ENCODE peak calls at places on chromosomes 1 and 21, in eight cellular contexts. J, P, T, L, U, W, C and K are unnamed samples.

GRCh38 chr1:45328680-45329079 is 2.0 kb downstream of the HPDL start:
- DNase-seq in J (no peak), P (no peak), T (peak), L (no peak), U (peak), W (peak), C (no peak), K (no peak)

GRCh38 chr1:13546791-13547190 is 33.0 kb upstream of the LRRC38 start:
- DNase-seq in J (no peak), P (no peak), T (no peak), L (no peak), U (no peak), W (peak), C (no peak), K (no peak)

GRCh38 chr21:45595574-45596295 is 47.8 kb upstream of the PCBP3 start:
- DNase-seq in J (no peak), P (no peak), T (peak), L (no peak), U (no peak), W (no peak), C (no peak), K (no peak)

GRCh38 chr1:8836228-8836627 is 18.8 kb upstream of the RERE start:
- DNase-seq in J (no peak), P (no peak), T (no peak), L (no peak), U (no peak), W (peak), C (no peak), K (no peak)

GRCh38 chr1:220007438-220007837 is 38.9 kb downstream of the EPRS1 start:
- DNase-seq in J (no peak), P (no peak), T (no peak), L (no peak), U (no peak), W (no peak), C (no peak), K (no peak)

GRCh38 chr1:84944767-84945486 is 51.9 kb upstream of the LPAR3 start:
- DNase-seq in J (peak), P (peak), T (peak), L (peak), U (peak), W (no peak), C (no peak), K (peak)

GRCh38 chr1:46689326-46689725 is 17.7 kb downstream of the TEX38 start:
- DNase-seq in J (no peak), P (no peak), T (no peak), L (no peak), U (no peak), W (no peak), C (no peak), K (no peak)

GRCh38 chr21:34874689-34875513 is 174.2 kb downstream of the RUNX1 start:
- DNase-seq in J (no peak), P (no peak), T (no peak), L (no peak), U (peak), W (no peak), C (no peak), K (no peak)

GRCh38 chr1:40153073-40153770 is 8.0 kb upstream of the RLF start:
- DNase-seq in J (peak), P (no peak), T (no peak), L (no peak), U (peak), W (no peak), C (no peak), K (no peak)

GRCh38 chr1:163036661-163037060 is 32.5 kb upstream of the RGS4 start:
- DNase-seq in J (no peak), P (no peak), T (no peak), L (no peak), U (no peak), W (no peak), C (no peak), K (no peak)

GRCh38 chr1:175757381-175758015 is 14.1 kb upstream of the TNR start:
- DNase-seq in J (no peak), P (no peak), T (no peak), L (peak), U (peak), W (peak), C (no peak), K (peak)

GRCh38 chr1:6033986-6034749 is 11.5 kb upstream of the KCNAB2 start:
- DNase-seq in J (no peak), P (no peak), T (no peak), L (no peak), U (no peak), W (no peak), C (peak), K (peak)

GRCh38 chr1:225710804-225711203 is 57.9 kb upstream of the ENAH start:
- DNase-seq in J (no peak), P (no peak), T (no peak), L (peak), U (no peak), W (peak), C (no peak), K (no peak)

GRCh38 chr1:40563266-40563665 is 31.8 kb downstream of the ZNF684 start:
- DNase-seq in J (no peak), P (no peak), T (no peak), L (no peak), U (no peak), W (no peak), C (no peak), K (no peak)

GRCh38 chr1:17627239-17628052 is 87.9 kb downstream of the ARHGEF10L start:
- DNase-seq in J (no peak), P (no peak), T (no peak), L (no peak), U (no peak), W (no peak), C (peak), K (no peak)

GRCh38 chr21:39673736-39674135 is 61.0 kb downstream of the B3GALT5 start:
- DNase-seq in J (no peak), P (no peak), T (no peak), L (no peak), U (no peak), W (peak), C (no peak), K (no peak)

GRCh38 chr1:38052750-38053415 is 6.3 kb upstream of the POU3F1 start:
- DNase-seq in J (peak), P (no peak), T (no peak), L (no peak), U (peak), W (no peak), C (no peak), K (no peak)
- TF ChIP-seq CTCF in J (no peak), P (no peak), T (no peak), L (no peak), U (no peak), W (no peak), C (no peak), K (no peak)

DNA sequence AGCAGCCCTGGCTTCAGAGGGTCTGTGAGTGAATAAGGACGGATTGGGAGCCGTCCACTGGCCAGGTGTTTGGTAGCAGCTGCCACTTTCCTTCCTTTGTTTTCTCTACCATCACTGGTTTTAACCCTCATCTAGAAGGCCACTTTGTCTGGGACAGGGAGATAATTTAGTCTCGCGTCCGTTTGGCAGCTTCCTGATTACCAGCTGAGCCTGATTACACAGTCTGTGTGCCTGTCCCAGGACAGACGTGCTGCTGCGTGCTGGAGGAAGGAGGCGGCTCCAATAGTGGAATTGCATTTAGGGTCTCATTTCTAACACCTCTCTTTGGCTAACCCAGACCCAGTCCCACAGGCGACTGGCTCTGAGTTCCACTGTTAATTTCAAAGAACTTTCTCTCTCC is 24.6 kb upstream of the CASQ2 start:
- DNase-seq in J (no peak), P (no peak), T (no peak), L (no peak), U (no peak), W (no peak), C (no peak), K (no peak)
- TF ChIP-seq CTCF in J (no peak), P (no peak), T (no peak), L (no peak), U (no peak), W (no peak), C (no peak), K (no peak)

GRCh38 chr1:47883963-47884362 is 113.2 kb downstream of the TRABD2B start:
- DNase-seq in J (no peak), P (no peak), T (no peak), L (no peak), U (no peak), W (no peak), C (no peak), K (no peak)

GRCh38 chr1:47887959-47888629 is 109.1 kb downstream of the TRABD2B start:
- DNase-seq in J (no peak), P (no peak), T (no peak), L (no peak), U (no peak), W (no peak), C (no peak), K (no peak)

GRCh38 chr1:47885062-47885461 is 112.1 kb downstream of the TRABD2B start:
- DNase-seq in J (no peak), P (no peak), T (no peak), L (no peak), U (no peak), W (no peak), C (no peak), K (no peak)

GRCh38 chr1:47886141-47886540 is 111.0 kb downstream of the TRABD2B start:
- DNase-seq in J (no peak), P (no peak), T (no peak), L (no peak), U (no peak), W (no peak), C (no peak), K (no peak)

GRCh38 chr1:47887060-47887851 is 109.9 kb downstream of the TRABD2B start:
- DNase-seq in J (no peak), P (no peak), T (no peak), L (no peak), U (no peak), W (no peak), C (no peak), K (no peak)
- TF ChIP-seq CTCF in J (no peak), P (no peak), T (no peak), L (no peak), U (no peak), W (no peak), C (no peak), K (no peak)

GRCh38 chr21:23402929-23403520 is 2204.3 kb downstream of the MRPL39 start:
- DNase-seq in J (no peak), P (no peak), T (no peak), L (no peak), U (no peak), W (no peak), C (no peak), K (no peak)

GRCh38 chr21:23398726-23399125 is 2208.6 kb downstream of the MRPL39 start:
- DNase-seq in J (no peak), P (no peak), T (no peak), L (no peak), U (no peak), W (no peak), C (no peak), K (no peak)

DNA sequence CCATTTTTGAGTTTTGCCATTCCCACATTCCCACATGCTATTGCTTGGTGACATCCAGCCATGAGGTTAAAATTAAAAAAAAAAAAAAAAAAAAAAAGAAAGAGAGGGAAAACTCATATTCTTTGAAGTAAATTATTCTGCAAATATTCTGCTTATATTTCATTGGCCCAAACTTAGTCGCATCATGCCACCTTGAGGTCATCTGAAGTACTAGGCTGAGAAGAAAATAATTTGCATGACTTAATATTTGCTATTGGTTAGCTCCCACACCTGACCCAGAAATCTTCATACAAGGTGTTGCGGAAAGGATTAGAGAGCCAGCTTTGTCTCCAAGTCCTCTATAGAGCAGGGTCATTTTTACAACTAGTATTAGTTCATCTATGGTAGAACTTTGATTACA is 2206.0 kb downstream of the MRPL39 start:
- DNase-seq in J (no peak), P (no peak), T (no peak), L (no peak), U (no peak), W (no peak), C (no peak), K (no peak)
- TF ChIP-seq CTCF in J (no peak), P (no peak), T (no peak), L (no peak), U (no peak), W (no peak), C (no peak), K (peak)

DNA sequence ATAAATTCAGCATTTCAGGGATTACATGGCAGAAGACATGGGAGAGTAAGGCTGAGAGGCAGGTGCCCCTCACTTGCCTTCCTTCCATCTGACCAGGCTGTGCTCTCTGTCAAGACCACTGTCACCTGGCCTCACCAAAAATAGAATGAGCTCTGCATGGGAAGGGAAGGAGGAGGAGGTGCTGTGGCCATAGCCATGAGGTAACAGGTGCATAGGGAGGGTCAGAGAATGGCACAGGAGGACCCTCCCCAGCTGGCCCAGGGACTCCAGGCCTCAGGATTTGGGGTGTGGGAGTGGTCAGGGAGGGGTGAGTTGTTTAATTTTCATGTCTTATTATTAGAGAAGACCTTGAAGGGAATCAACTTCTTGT is 192.3 kb downstream of the FCRL5 start:
- DNase-seq in J (no peak), P (no peak), T (no peak), L (no peak), U (no peak), W (no peak), C (no peak), K (no peak)
- TF ChIP-seq CTCF in J (no peak), P (no peak), T (no peak), L (no peak), U (no peak), W (no peak), C (no peak), K (no peak)

DNA sequence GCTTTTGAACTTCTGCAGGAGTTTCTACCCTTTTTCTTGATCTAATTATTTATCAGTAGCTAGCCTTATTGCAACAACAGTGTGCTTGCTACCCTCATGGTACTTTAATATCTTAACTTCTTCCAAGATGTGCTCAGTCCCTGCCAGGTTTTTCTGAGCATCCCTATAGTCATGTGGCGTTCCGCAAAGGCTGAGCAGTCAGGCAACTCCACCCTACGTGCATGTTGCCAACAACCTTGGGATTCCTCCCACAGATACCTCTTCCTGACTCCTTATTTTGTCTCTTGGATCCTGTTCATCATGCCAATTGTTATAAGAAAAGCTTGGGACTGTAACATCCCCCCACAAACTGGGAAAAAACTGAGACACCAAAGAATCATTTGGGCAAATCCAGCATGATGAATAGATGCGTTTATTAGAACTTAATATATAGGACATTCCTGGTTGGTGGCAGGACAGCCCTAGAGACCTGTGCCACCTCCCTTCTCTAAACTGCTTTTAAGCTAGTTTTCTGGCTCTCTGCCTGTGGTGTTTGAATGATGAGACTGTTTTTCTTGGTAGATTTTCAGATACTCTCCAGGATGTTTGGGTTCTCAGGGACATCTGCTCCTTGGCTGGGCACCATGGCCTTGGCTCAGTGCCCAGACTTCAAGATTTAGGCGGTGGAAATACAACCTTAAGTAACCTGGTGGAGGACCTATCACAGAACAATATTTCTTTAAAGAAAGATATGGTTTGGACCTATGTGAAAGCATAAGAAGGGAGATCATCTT is 27.1 kb upstream of the KCTD3 start:
- DNase-seq in J (no peak), P (no peak), T (no peak), L (no peak), U (no peak), W (no peak), C (no peak), K (no peak)
- TF ChIP-seq CTCF in J (no peak), P (no peak), T (no peak), L (no peak), U (no peak), W (no peak), C (no peak), K (no peak)

GRCh38 chr1:51088474-51088873 is 13.6 kb upstream of the C1orf185 start:
- DNase-seq in J (no peak), P (no peak), T (no peak), L (no peak), U (peak), W (no peak), C (no peak), K (no peak)
- TF ChIP-seq CTCF in J (peak), P (no peak), T (no peak), L (peak), U (no peak), W (no peak), C (no peak), K (no peak)